ENCODE peak calls at places on chromosomes 5 and 9, in four cellular contexts. One of them, this sample, is unnamed.

GRCh38 chr5:65137631-65138030 is 344.1 kb downstream of the ADAMTS6 start:
- DNase-seq in SK-N-SH: no peak
- DNase-seq in HepG2: no peak
- DNase-seq in K562: no peak
- DNase-seq in this sample: no peak

GRCh38 chr5:150065346-150065745 is 21.0 kb downstream of the CSF1R start:
- DNase-seq in K562: peak
- DNase-seq in HepG2: peak
- DNase-seq in SK-N-SH: no peak
- DNase-seq in this sample: no peak

GRCh38 chr5:116144103-116144502 is 59.3 kb downstream of the COMMD10 start:
- DNase-seq in HepG2: no peak
- DNase-seq in K562: no peak
- DNase-seq in SK-N-SH: no peak
- DNase-seq in this sample: no peak

GRCh38 chr9:16426716-16427115 is 443.8 kb downstream of the BNC2 start:
- DNase-seq in SK-N-SH: no peak
- DNase-seq in HepG2: no peak
- DNase-seq in K562: no peak
- DNase-seq in this sample: no peak

GRCh38 chr5:177396807-177397206 is 3.7 kb downstream of the PFN3 start:
- DNase-seq in SK-N-SH: peak
- DNase-seq in K562: no peak
- DNase-seq in HepG2: no peak
- DNase-seq in this sample: no peak

GRCh38 chr5:115351356-115352195 is 55.1 kb upstream of the CCDC112 start:
- DNase-seq in SK-N-SH: no peak
- DNase-seq in HepG2: no peak
- DNase-seq in K562: no peak
- DNase-seq in this sample: no peak

GRCh38 chr5:59660737-59661136 is 232.8 kb downstream of the PDE4D start:
- DNase-seq in HepG2: no peak
- DNase-seq in K562: no peak
- DNase-seq in SK-N-SH: peak
- DNase-seq in this sample: no peak

GRCh38 chr5:128674837-128675446 is 136.9 kb upstream of the FBN2 start:
- DNase-seq in HepG2: peak
- DNase-seq in K562: peak
- DNase-seq in SK-N-SH: peak
- DNase-seq in this sample: peak

GRCh38 chr5:99879791-99880511 is 655.2 kb upstream of the FAM174A start:
- DNase-seq in K562: no peak
- DNase-seq in HepG2: no peak
- DNase-seq in SK-N-SH: no peak
- DNase-seq in this sample: no peak

GRCh38 chr9:128072144-128073021 is 4.4 kb downstream of the SLC25A25 start:
- DNase-seq in K562: no peak
- DNase-seq in HepG2: no peak
- DNase-seq in SK-N-SH: no peak
- DNase-seq in this sample: no peak

GRCh38 chr5:59483971-59484472 is 409.5 kb downstream of the PDE4D start:
- DNase-seq in SK-N-SH: peak
- DNase-seq in HepG2: no peak
- DNase-seq in K562: no peak
- DNase-seq in this sample: no peak

GRCh38 chr9:69671904-69672827 is at the start of gene APBA1:
- DNase-seq in K562: peak
- DNase-seq in SK-N-SH: peak
- DNase-seq in HepG2: no peak
- DNase-seq in this sample: peak

GRCh38 chr5:141245250-141245717 is at the start of gene PCDHB15:
- DNase-seq in HepG2: peak
- DNase-seq in K562: peak
- DNase-seq in SK-N-SH: peak
- DNase-seq in this sample: peak

GRCh38 chr9:132744881-132745761 is 74.9 kb downstream of the GTF3C4 start:
- DNase-seq in SK-N-SH: peak
- DNase-seq in K562: no peak
- DNase-seq in HepG2: no peak
- DNase-seq in this sample: peak

GRCh38 chr9:130219661-130220081 is 45.9 kb upstream of the HMCN2 start:
- DNase-seq in HepG2: no peak
- DNase-seq in SK-N-SH: peak
- DNase-seq in K562: no peak
- DNase-seq in this sample: no peak

GRCh38 chr5:175840050-175840841 is 31.1 kb upstream of the CPLX2 start:
- DNase-seq in K562: peak
- DNase-seq in SK-N-SH: no peak
- DNase-seq in HepG2: peak
- DNase-seq in this sample: no peak

GRCh38 chr9:95091574-95091970 is 225.9 kb downstream of the FANCC start:
- DNase-seq in HepG2: no peak
- DNase-seq in SK-N-SH: no peak
- DNase-seq in K562: no peak
- DNase-seq in this sample: no peak

GRCh38 chr5:83475540-83476469 is 4.3 kb downstream of the VCAN start:
- DNase-seq in HepG2: peak
- DNase-seq in K562: no peak
- DNase-seq in SK-N-SH: no peak
- DNase-seq in this sample: no peak

GRCh38 chr9:128521955-128522354 is 17.4 kb downstream of the GLE1 start:
- DNase-seq in HepG2: no peak
- DNase-seq in SK-N-SH: no peak
- DNase-seq in K562: no peak
- DNase-seq in this sample: no peak

GRCh38 chr5:135216813-135217154 is 182.2 kb downstream of the MACROH2A1 start:
- DNase-seq in HepG2: no peak
- DNase-seq in K562: no peak
- DNase-seq in SK-N-SH: no peak
- DNase-seq in this sample: no peak

GRCh38 chr5:135219868-135220267 is 179.2 kb downstream of the MACROH2A1 start:
- DNase-seq in HepG2: no peak
- DNase-seq in K562: no peak
- DNase-seq in SK-N-SH: no peak
- DNase-seq in this sample: no peak

GRCh38 chr5:135217669-135218485 is 181.2 kb downstream of the MACROH2A1 start:
- DNase-seq in SK-N-SH: no peak
- DNase-seq in K562: peak
- DNase-seq in HepG2: no peak
- DNase-seq in this sample: peak

GRCh38 chr5:135219239-135219638 is 179.8 kb downstream of the MACROH2A1 start:
- DNase-seq in HepG2: no peak
- DNase-seq in K562: no peak
- DNase-seq in SK-N-SH: no peak
- DNase-seq in this sample: no peak

GRCh38 chr5:135218486-135218755 is 180.6 kb downstream of the MACROH2A1 start:
- DNase-seq in HepG2: no peak
- DNase-seq in SK-N-SH: no peak
- DNase-seq in K562: no peak
- DNase-seq in this sample: no peak
- TF ChIP-seq USF2 in HepG2: no peak
- TF ChIP-seq USF2 in SK-N-SH: no peak
- TF ChIP-seq USF2 in K562: no peak
- TF ChIP-seq USF2 in this sample: no peak

GRCh38 chr5:16588434-16589214 is 28.2 kb downstream of the RETREG1 start:
- DNase-seq in SK-N-SH: no peak
- DNase-seq in K562: no peak
- DNase-seq in HepG2: peak
- DNase-seq in this sample: no peak
- TF ChIP-seq FOXJ3 in SK-N-SH: no peak
- TF ChIP-seq FOXJ3 in K562: no peak
- TF ChIP-seq FOXJ3 in HepG2: no peak
- TF ChIP-seq FOXJ3 in this sample: no peak

DNA sequence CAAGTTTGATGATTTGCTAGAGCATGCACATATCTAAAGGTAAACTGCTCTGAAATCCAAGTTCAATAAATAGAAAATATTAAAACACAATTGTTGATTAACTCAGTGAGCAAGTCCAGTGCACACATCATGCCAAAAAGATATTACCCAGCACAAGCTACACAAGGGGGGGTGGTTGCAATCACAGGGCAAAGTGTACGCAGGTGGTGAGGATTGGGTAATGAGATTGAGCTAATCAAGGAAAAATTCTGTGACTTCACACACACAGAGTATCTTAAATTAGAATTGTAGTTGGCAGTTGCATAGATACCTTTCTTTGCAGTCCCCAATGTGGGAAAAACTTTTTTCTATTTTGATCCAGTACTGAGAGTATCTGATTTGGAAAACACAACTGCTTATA is 156.1 kb upstream of the NTRK2 start:
- DNase-seq in HepG2: no peak
- DNase-seq in K562: no peak
- DNase-seq in SK-N-SH: no peak
- DNase-seq in this sample: no peak
- TF ChIP-seq USF2 in HepG2: no peak
- TF ChIP-seq USF2 in K562: no peak
- TF ChIP-seq USF2 in SK-N-SH: no peak
- TF ChIP-seq USF2 in this sample: no peak

GRCh38 chr5:112689510-112689909 is 48.2 kb upstream of the APC start:
- DNase-seq in SK-N-SH: no peak
- DNase-seq in HepG2: no peak
- DNase-seq in K562: no peak
- DNase-seq in this sample: no peak
- TF ChIP-seq FOXJ3 in SK-N-SH: no peak
- TF ChIP-seq FOXJ3 in HepG2: no peak
- TF ChIP-seq FOXJ3 in K562: no peak
- TF ChIP-seq FOXJ3 in this sample: no peak

GRCh38 chr9:99824378-99825157 is 2.9 kb downstream of the NR4A3 start:
- DNase-seq in HepG2: peak
- DNase-seq in K562: peak
- DNase-seq in SK-N-SH: peak
- DNase-seq in this sample: peak
- TF ChIP-seq USF2 in HepG2: no peak
- TF ChIP-seq USF2 in K562: no peak
- TF ChIP-seq USF2 in SK-N-SH: no peak
- TF ChIP-seq USF2 in this sample: no peak

DNA sequence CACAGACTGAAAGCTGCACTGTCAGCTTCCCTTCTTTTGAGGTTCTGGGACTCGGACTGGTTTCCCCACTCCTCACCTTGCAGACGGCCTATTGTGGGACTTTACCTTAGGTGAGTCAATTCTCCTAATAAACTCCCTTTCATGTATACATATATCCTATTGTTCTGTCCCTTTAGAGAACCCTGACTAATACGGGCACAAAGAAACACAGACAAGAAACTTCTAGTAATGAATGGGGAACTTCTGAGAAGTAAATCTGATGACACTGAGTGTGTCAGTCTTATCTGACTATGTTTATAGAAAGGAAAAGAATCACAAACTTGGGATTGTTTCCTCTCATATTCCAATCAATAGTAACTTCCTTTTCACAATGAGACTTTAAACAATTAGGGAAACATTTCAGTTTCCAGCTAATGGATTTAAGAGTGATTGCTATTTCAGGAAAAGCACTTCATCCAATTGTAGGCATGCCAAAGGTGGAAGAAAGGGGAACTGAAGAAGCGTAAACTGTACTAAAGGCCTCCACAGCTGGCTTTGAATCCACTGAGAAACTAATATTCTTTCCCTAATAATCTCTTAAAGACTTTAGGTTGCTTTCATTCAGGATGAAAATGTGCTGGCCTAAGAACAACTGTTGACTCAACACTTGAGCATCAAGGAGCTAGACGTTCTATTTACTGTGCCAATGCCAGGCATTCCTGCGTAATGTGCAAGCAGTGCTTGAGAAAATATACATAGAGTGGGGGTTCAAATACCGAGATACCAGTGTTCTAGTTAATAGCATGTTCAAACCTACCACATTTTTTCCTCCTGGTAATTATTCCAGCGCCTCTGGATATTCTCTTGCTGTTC is 127.8 kb upstream of the PTGER4 start:
- DNase-seq in K562: no peak
- DNase-seq in HepG2: peak
- DNase-seq in SK-N-SH: no peak
- DNase-seq in this sample: no peak
- TF ChIP-seq FOXJ3 in K562: no peak
- TF ChIP-seq FOXJ3 in HepG2: no peak
- TF ChIP-seq FOXJ3 in SK-N-SH: no peak
- TF ChIP-seq FOXJ3 in this sample: no peak

DNA sequence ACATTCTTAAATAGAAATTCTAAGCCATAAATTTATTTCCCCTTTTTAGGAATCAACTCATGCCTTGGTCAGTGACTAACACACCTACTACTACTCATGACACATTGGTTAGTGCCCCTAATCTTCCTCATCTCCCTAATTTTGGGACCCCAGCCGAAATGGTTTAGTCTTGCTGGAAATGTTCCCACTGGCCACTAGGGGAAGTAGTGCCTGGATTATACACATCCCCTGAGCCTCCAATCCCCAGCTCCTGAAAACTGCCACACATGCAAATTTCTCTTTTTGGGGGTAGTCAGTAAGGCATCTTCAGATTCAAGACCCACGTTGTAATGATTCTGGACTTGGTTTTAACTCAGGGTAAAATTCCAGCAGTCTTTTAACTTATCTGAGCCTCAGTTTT is 79.8 kb downstream of the HSD17B3 start:
- DNase-seq in HepG2: no peak
- DNase-seq in SK-N-SH: peak
- DNase-seq in K562: peak
- DNase-seq in this sample: peak
- TF ChIP-seq USF2 in HepG2: no peak
- TF ChIP-seq USF2 in SK-N-SH: no peak
- TF ChIP-seq USF2 in K562: no peak
- TF ChIP-seq USF2 in this sample: no peak

GRCh38 chr9:109781086-109781485 is 1.1 kb downstream of the PALM2AKAP2 start:
- DNase-seq in K562: no peak
- DNase-seq in HepG2: no peak
- DNase-seq in SK-N-SH: no peak
- DNase-seq in this sample: no peak

GRCh38 chr9:109779711-109780452 is at the start of gene PALM2AKAP2:
- DNase-seq in SK-N-SH: peak
- DNase-seq in K562: no peak
- DNase-seq in HepG2: no peak
- DNase-seq in this sample: peak

GRCh38 chr9:109780453-109781033 is 545 bp downstream of the PALM2AKAP2 start:
- DNase-seq in SK-N-SH: no peak
- DNase-seq in K562: no peak
- DNase-seq in HepG2: no peak
- DNase-seq in this sample: peak

GRCh38 chr9:109776391-109776790 is 3.6 kb upstream of the PALM2AKAP2 start:
- DNase-seq in K562: no peak
- DNase-seq in SK-N-SH: no peak
- DNase-seq in HepG2: no peak
- DNase-seq in this sample: no peak

DNA sequence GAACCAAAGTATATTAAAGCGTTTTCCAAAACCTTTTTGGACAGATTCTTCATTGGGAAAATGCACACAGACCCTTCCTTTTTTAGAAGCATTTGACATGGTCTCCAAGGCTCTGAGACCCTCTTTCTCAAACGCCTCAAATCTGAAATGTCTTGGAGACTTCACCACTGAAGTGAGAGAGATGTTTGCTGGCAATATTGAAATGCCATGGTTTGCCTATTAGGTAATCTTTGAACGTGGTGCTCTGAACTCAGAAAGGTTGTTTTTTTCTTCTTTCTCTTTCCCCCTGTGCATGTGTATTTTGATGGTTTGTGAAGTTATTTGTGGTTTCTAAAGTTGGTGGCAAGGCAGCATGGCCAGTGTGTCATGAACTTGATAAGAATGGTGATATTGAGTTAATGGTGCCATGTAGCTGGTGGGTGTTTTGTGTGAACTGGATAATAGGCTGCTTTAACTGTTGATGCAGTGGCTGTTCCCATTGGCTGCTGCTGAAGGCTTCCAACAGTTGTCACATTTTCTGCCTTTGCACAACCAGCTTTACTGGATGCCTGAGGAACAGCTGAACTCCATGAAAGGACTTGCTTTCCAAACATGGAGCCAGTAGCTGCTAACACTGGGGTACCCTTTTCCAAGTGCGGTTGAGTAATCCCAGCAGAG is 1.7 kb downstream of the PALM2AKAP2 start:
- DNase-seq in K562: no peak
- DNase-seq in SK-N-SH: no peak
- DNase-seq in HepG2: no peak
- DNase-seq in this sample: no peak
- TF ChIP-seq FOXJ3 in K562: no peak
- TF ChIP-seq FOXJ3 in SK-N-SH: no peak
- TF ChIP-seq FOXJ3 in HepG2: no peak
- TF ChIP-seq FOXJ3 in this sample: no peak

This sample was measured in WTC11.